ENCODE peak calls at places on chromosomes 12 and 14, in seven cellular contexts. O is tibial artery, D is OCI-LY7, Y is spleen, Z is uterus, J is HCT116, I is upper lobe of right lung. W is an unnamed sample. For H3K36me3, the result is how much of the 10 kb centered on the place peaks cover.

GRCh38 chr12:29145372-29146170 is 3.5 kb upstream of the FAR2 start:
- DNase-seq in O (no peak), J (no peak), I (no peak), D (no peak), Y (no peak), Z (no peak), W (no peak)

GRCh38 chr12:122072031-122072970 is 6.3 kb upstream of the MLXIP start:
- DNase-seq in I (no peak), J (no peak), O (peak), D (no peak), Y (no peak), Z (peak), W (no peak)

GRCh38 chr12:120529641-120530314 is 820 bp upstream of the COQ5 start:
- DNase-seq in O (no peak), Z (no peak), D (peak), Y (no peak), J (peak), I (no peak), W (no peak)

GRCh38 chr14:54175298-54175942 is 218.8 kb upstream of the BMP4 start:
- DNase-seq in Y (no peak), Z (peak), D (peak), J (peak), I (no peak), O (peak), W (no peak)

GRCh38 chr14:90866822-90867221 is 50.6 kb upstream of the TTC7B start:
- DNase-seq in O (no peak), J (no peak), Y (no peak), D (no peak), Z (no peak), I (no peak), W (no peak)

GRCh38 chr12:6272300-6273208 is 37.9 kb upstream of the PLEKHG6 start:
- DNase-seq in I (peak), D (no peak), J (peak), Y (peak), O (no peak), Z (no peak), W (no peak)

GRCh38 chr14:38951451-38951850 is 151.6 kb downstream of the SEC23A start:
- DNase-seq in D (no peak), O (no peak), I (no peak), Y (no peak), Z (no peak), J (no peak), W (no peak)

GRCh38 chr14:54692261-54692861 is 125.4 kb downstream of the SAMD4A start:
- DNase-seq in Y (no peak), D (no peak), Z (no peak), J (no peak), I (no peak), O (no peak), W (no peak)

GRCh38 chr12:29073631-29074239 is 75.3 kb upstream of the FAR2 start:
- DNase-seq in J (peak), O (no peak), I (no peak), D (peak), Z (no peak), Y (no peak), W (no peak)

GRCh38 chr12:112207397-112207924 is 82.1 kb downstream of the TRAFD1 start:
- DNase-seq in I (no peak), D (no peak), O (no peak), Y (no peak), Z (no peak), J (no peak), W (no peak)

GRCh38 chr12:76872415-76872814 is 6.4 kb downstream of the CSRP2 start:
- DNase-seq in Z (no peak), I (no peak), D (peak), Y (no peak), O (no peak), J (no peak), W (no peak)

GRCh38 chr14:67738740-67739504 is 37.2 kb downstream of the RDH12 start:
- DNase-seq in D (no peak), O (peak), I (no peak), Y (no peak), J (peak), Z (peak), W (no peak)

GRCh38 chr14:54653764-54654469 is 87.0 kb downstream of the SAMD4A start:
- DNase-seq in Z (peak), I (no peak), J (no peak), Y (peak), O (peak), D (no peak), W (no peak)

GRCh38 chr12:79690156-79690605 is 583 bp downstream of the PAWR start:
- DNase-seq in D (no peak), I (no peak), Z (peak), Y (peak), J (no peak), O (peak), W (no peak)

GRCh38 chr12:76366163-76366562 is 17.9 kb upstream of the BBS10 start:
- DNase-seq in I (no peak), Y (no peak), D (no peak), O (no peak), J (no peak), Z (no peak), W (no peak)

GRCh38 chr12:7362734-7363133 is 58.9 kb downstream of the ACSM4 start:
- DNase-seq in D (no peak), Z (no peak), O (no peak), Y (no peak), I (no peak), J (no peak), W (no peak)

GRCh38 chr12:96061864-96062453 is 26.6 kb upstream of the LTA4H start:
- DNase-seq in J (peak), I (no peak), D (peak), Z (peak), Y (peak), O (peak), W (peak)

GRCh38 chr14:76090611-76091010 is 61.1 kb upstream of the GPATCH2L start:
- DNase-seq in O (no peak), D (no peak), Y (no peak), J (no peak), Z (no peak), I (no peak), W (no peak)

GRCh38 chr14:85241022-85241880 is 288.7 kb upstream of the FLRT2 start:
- DNase-seq in Y (no peak), Z (no peak), D (no peak), I (no peak), O (no peak), J (no peak), W (peak)

GRCh38 chr14:61870163-61870562 is 107.9 kb downstream of the SNAPC1 start:
- DNase-seq in I (no peak), D (no peak), Y (no peak), O (no peak), J (no peak), Z (no peak), W (no peak)

GRCh38 chr12:125331342-125332052 is 266.3 kb downstream of the AACS start:
- DNase-seq in Y (no peak), J (no peak), D (no peak), Z (no peak), I (no peak), O (no peak), W (peak)

GRCh38 chr12:83042441-83043215 is 355.9 kb downstream of the TMTC2 start:
- DNase-seq in Z (no peak), Y (no peak), I (no peak), J (no peak), O (no peak), D (no peak), W (no peak)

GRCh38 chr14:73895939-73896338 is 9.3 kb downstream of the ZNF410 start:
- DNase-seq in D (no peak), I (no peak), Z (no peak), O (no peak), J (no peak), Y (no peak), W (no peak)

DNA sequence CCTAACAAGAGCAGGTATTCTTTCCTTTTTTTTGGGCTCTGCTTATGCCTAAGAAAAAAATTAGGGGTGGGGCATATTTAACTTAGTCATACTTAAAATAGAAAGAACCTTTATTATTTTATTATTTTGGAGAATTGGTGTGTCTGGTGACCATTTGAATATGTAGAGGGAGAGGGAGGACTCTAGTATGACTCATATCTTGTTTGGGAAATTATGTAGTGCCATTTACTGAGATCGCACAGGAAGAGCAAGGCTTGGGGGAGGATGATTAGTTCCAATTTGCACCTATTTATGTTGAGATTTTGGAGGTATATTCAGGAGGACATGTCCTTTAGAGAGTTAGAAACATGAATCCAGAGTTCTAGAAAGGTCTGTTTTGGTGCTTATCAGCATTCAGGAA is 9.9 kb downstream of the ZNF410 start:
- DNase-seq in Y (no peak), I (no peak), Z (no peak), J (no peak), O (no peak), D (no peak), W (no peak)
- H3K36me3 ChIP-seq in Y (half or more), I (half or more), Z (under half), J (under half), O (half or more), D (half or more), W (under half)

DNA sequence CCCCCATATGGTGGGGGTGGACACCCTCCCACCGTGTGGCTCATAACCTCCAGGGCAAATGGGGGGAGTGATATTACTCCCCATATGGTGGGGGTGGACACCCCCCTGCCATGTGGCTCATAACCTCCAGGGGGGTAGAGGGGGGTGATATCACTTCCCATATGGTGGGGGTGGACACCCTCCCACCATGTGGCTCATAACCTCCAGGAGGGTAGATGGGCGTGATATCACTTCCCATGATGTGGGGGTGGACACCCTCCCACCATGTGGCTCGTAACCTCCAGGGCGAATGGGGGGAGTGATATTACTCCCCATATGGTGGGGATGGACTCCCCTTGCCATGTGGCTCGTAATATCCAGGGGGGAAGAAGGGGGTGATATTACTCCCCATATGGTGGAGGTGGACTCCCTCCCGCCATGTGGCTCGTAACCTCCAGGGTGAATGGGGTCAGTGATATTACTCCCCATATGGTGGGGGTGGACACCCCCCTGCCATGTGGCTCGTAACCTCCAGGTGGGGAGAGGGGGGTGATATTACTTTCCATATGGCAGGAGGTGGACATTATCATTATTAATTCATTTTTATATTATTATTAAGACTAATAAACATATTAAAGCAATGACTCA is 51.2 kb upstream of the OXA1L start:
- DNase-seq in I (no peak), O (no peak), D (no peak), Y (no peak), J (no peak), Z (no peak), W (no peak)
- TF ChIP-seq CTCF in I (no peak), O (no peak), D (no peak), Y (no peak), J (no peak), Z (no peak), W (no peak)

GRCh38 chr12:93483151-93483807 is 16.0 kb downstream of the MRPL42 start:
- DNase-seq in O (no peak), D (no peak), J (no peak), Z (no peak), Y (no peak), I (no peak), W (no peak)

GRCh38 chr12:93482721-93483120 is 15.4 kb downstream of the MRPL42 start:
- DNase-seq in Y (no peak), O (no peak), I (no peak), J (no peak), Z (no peak), D (no peak), W (no peak)

DNA sequence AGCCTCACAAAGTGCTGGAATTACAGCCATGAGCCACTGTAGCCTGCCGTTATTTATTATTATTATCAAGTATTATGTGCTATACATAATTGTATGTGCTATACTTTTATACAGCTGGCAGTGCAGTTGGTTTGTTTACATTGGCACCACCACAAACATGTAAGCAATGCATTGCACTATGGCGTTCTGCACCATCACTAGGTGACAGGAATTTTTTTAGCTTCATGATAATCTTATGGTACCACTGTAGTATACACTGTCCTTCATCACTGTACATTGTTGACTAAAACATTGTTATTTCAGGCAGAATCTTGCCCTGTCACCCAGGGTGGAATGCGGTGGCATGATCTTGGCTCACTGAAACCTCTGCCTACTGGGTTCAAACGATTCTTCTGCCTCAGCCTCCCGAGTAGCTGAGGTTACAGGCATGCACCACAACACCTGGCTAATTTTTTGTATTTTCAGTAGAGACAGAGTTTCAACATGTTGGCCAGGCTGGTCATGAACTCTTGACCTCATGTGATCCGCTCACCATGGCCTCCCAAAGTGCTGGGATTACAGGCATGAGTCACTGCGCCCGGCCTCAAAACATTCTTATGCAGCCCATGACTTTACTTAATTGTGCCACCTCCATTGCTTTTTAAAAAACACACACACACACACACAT is 17.1 kb downstream of the MRPL42 start:
- DNase-seq in D (no peak), J (no peak), Y (no peak), Z (no peak), O (no peak), I (no peak), W (no peak)
- H3K36me3 ChIP-seq in D (half or more), J (half or more), Y (half or more), Z (under half), O (half or more), I (half or more), W (under half)

DNA sequence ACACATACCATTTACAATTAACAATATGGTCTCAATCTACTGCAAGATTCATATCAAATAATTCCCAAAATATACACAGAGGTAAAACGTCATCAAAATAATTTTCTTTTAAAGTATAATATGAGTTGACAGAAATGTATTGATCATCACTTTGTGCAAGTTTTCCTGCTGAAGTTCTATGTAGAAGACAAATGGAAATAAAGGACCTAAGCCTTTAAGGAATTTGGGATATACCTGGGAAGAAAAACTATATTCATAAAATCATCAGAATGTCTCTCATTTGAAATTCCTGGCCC is 61.1 kb upstream of the DAAM1 start:
- DNase-seq in D (no peak), J (no peak), I (no peak), Z (no peak), O (no peak), Y (no peak), W (no peak)
- TF ChIP-seq CTCF in D (peak), J (no peak), I (no peak), Z (no peak), O (peak), Y (no peak), W (no peak)

GRCh38 chr14:100882991-100883788 is 20.3 kb downstream of the RTL1 start:
- DNase-seq in D (no peak), Y (peak), J (no peak), O (no peak), I (peak), Z (no peak), W (peak)

GRCh38 chr14:100883789-100884101 is 19.8 kb downstream of the RTL1 start:
- DNase-seq in D (no peak), J (no peak), I (no peak), Z (no peak), O (no peak), Y (peak), W (no peak)

GRCh38 chr14:100881211-100882025 is 22.1 kb downstream of the RTL1 start:
- DNase-seq in Z (no peak), Y (peak), O (no peak), I (peak), D (no peak), J (no peak), W (no peak)

GRCh38 chr14:100880271-100881101 is 23.0 kb downstream of the RTL1 start:
- DNase-seq in I (no peak), O (no peak), Y (peak), Z (no peak), D (no peak), J (no peak), W (no peak)

DNA sequence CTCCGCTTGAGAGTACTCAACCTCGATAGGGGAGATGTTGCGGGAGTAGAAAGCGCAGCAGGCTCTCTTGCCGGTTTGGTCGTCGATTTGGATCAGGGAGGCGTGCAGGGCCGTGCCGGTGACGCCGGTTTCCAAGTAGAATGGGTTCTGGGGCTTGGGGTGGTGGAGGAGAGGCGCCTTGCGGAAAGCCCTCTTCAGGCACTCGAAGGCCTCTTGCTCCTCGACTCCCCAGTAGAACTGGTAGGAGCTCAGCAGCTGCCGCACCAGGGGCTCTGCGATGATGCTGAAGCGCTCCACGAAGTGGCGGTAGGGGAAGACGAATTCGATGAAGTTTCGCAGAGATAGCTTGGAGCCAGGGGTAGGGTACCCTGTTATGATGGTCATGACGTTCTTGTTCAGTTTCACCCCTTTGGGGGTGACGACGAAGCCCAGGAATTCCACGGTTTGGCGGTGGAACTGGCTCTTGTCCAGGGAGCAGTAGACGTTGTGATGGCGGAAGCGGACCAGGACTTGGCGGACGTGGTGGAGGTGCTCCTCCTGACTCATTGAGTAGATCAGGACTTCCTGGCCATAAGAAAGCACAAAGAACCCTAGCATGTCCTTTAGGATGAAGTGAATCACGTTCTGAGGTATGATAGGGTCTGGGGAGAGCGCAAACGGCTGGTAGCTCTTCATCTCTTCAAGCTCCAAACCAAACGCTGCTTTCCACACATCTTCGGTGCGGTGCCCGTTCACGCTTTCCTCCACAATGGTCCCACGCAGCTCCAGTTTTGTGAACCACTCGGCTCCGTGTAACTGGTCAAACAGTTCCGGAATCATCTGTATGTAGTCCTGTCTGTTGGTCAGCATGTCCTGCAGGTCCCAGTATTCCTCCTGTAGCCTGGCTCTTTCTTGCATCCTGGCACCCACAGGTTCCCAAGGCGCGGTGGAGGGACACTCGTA is 21.2 kb downstream of the RTL1 start:
- DNase-seq in D (no peak), Y (peak), J (no peak), O (no peak), I (peak), Z (no peak), W (peak)
- H3K36me3 ChIP-seq in D (under half), Y (under half), J (under half), O (under half), I (under half), Z (under half), W (under half)

GRCh38 chr14:58746701-58747100 is 108.9 kb downstream of the DACT1 start:
- DNase-seq in J (no peak), O (no peak), Y (no peak), D (no peak), I (no peak), Z (no peak), W (no peak)

GRCh38 chr14:58751788-58752187 is 114.0 kb downstream of the DACT1 start:
- DNase-seq in Y (no peak), J (no peak), Z (no peak), I (no peak), O (no peak), D (no peak), W (no peak)

GRCh38 chr14:58747181-58747580 is 109.4 kb downstream of the DACT1 start:
- DNase-seq in O (peak), I (peak), J (no peak), D (no peak), Z (peak), Y (no peak), W (peak)

GRCh38 chr14:58750321-58751269 is 112.8 kb downstream of the DACT1 start:
- DNase-seq in Z (no peak), J (no peak), D (no peak), Y (no peak), I (no peak), O (no peak), W (peak)

DNA sequence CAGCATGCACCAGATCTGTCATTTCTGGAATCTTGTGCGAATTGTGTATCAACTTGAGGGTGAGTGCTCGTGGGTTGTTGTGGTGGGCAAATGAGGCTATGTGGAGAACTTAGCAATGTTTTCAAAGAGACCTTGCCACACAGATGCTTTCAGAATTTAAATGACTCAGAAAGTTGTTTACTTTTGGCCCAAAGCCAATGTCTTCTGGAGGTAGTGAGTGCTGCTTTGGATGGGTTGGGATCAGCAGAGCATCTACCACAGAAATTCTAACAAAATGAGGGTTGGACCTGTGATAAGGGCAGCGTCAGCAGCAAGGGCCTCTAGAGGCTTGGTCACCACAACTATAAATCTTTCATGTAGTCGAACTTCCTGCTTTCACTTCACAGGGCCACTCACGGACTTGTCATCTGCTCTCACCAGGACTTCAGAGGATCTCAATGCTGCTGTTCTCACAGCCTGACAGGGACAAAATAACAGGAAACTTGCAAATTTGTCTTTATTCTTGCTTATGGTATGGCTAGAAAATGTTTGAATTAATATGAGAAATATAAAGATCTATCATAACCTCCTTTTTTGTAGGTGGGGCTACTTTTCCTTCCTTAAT is 111.4 kb downstream of the DACT1 start:
- DNase-seq in D (no peak), I (no peak), J (peak), Y (no peak), Z (no peak), O (peak), W (no peak)
- TF ChIP-seq CTCF in D (no peak), I (no peak), J (no peak), Y (no peak), Z (no peak), O (no peak), W (no peak)

GRCh38 chr12:9757433-9758025 is 3.2 kb downstream of the CD69 start:
- DNase-seq in O (no peak), D (no peak), Y (no peak), J (no peak), I (no peak), Z (no peak), W (no peak)
- H3K36me3 ChIP-seq in O (under half), D (under half), Y (under half), J (under half), I (under half), Z (under half), W (under half)

GRCh38 chr12:12704593-12705230 is 8.7 kb upstream of the GPR19 start:
- DNase-seq in J (peak), D (peak), O (peak), Y (no peak), Z (peak), I (no peak), W (peak)
- TF ChIP-seq CTCF in J (peak), D (peak), O (peak), Y (peak), Z (peak), I (peak), W (peak)

W was measured in mucosa of descending colon.